ENCODE peak calls at places on chromosomes 2 and 18, in seven cellular contexts. O is dorsolateral prefrontal cortex, Z is RWPE1, L is epithelial cell of esophagus, Q is colonic mucosa, N is GM13977, X is foreskin fibroblast. I is an unnamed sample.
A peak's percentile ranks its signal among the peaks of the same experiment; 100 is the strongest.

GRCh38 chr2:105919191-105919811 is 174.6 kb downstream of the NCK2 start:
- DNase-seq in Z (peak; percentile 37), L (peak; percentile 61), O (peak; percentile 77), Q (peak; percentile 43), X (no peak), N (no peak), I (no peak)

GRCh38 chr2:237452846-237453245 is 34.2 kb upstream of the MLPH start:
- DNase-seq in X (peak; percentile 84), Q (no peak), Z (no peak), L (peak; percentile 37), O (no peak), N (no peak), I (no peak)

GRCh38 chr2:11683486-11683885 is 13.5 kb upstream of the NTSR2 start:
- DNase-seq in X (no peak), Q (no peak), Z (no peak), N (no peak), O (peak; percentile 18), L (no peak), I (no peak)

GRCh38 chr18:8283901-8284585 is 325.2 kb upstream of the RAB12 start:
- DNase-seq in Z (no peak), O (no peak), X (peak; percentile 73), Q (no peak), L (no peak), N (no peak), I (no peak)

GRCh38 chr2:187165936-187166335 is 282.1 kb downstream of the CALCRL start:
- DNase-seq in L (no peak), N (no peak), Q (no peak), O (no peak), Z (no peak), X (no peak), I (no peak)

GRCh38 chr2:135096665-135097446 is 44.8 kb downstream of the RAB3GAP1 start:
- DNase-seq in O (no peak), Q (no peak), L (peak; percentile 22), Z (no peak), X (no peak), N (no peak), I (no peak)

GRCh38 chr2:16617282-16618266 is 48.1 kb downstream of the CYRIA start:
- DNase-seq in L (peak; percentile 77), Q (no peak), Z (peak; percentile 26), N (no peak), O (no peak), X (no peak), I (no peak)

GRCh38 chr2:75375646-75376582 is 176.6 kb upstream of the TACR1 start:
- DNase-seq in Z (peak; percentile 17), Q (no peak), X (peak; percentile 59), L (peak; percentile 13), O (no peak), N (no peak), I (no peak)

GRCh38 chr2:182672471-182673165 is 43.4 kb upstream of the DNAJC10 start:
- DNase-seq in N (no peak), Z (peak; percentile 22), O (no peak), Q (no peak), X (peak; percentile 17), L (peak; percentile 69), I (no peak)

GRCh38 chr2:65344182-65344581 is 88.2 kb downstream of the SPRED2 start:
- DNase-seq in Z (no peak), Q (no peak), N (no peak), O (no peak), L (no peak), X (no peak), I (no peak)

GRCh38 chr2:674319-674985 is 2.8 kb downstream of the TMEM18 start:
- DNase-seq in O (no peak), L (no peak), Q (no peak), N (no peak), X (no peak), Z (no peak), I (no peak)

GRCh38 chr18:58893388-58894099 is 28.9 kb downstream of the ZNF532 start:
- DNase-seq in X (peak; percentile 44), N (no peak), Z (no peak), Q (no peak), L (peak; percentile 22), O (no peak), I (peak; percentile 26)

GRCh38 chr2:187117483-187117882 is 268.5 kb upstream of the ZSWIM2 start:
- DNase-seq in N (no peak), L (no peak), X (peak; percentile 1), Q (no peak), O (no peak), Z (no peak), I (no peak)

GRCh38 chr2:237097911-237098702 is 12.4 kb downstream of the COPS8 start:
- DNase-seq in O (no peak), L (peak; percentile 99), N (no peak), Q (no peak), X (peak; percentile 96), Z (peak; percentile 94), I (no peak)

GRCh38 chr2:23283653-23284052 is 101.3 kb upstream of the KLHL29 start:
- DNase-seq in Q (no peak), X (peak; percentile 50), L (peak; percentile 55), N (no peak), Z (peak; percentile 22), O (no peak), I (no peak)

GRCh38 chr2:73983322-73984202 is 1.1 kb upstream of the TET3 start:
- DNase-seq in O (peak; percentile 45), Q (peak; percentile 98), Z (peak; percentile 89), L (peak; percentile 100), N (peak; percentile 52), X (no peak), I (peak; percentile 49)

GRCh38 chr2:169715379-169716228 is 18.0 kb upstream of the KLHL23 start:
- DNase-seq in O (no peak), N (no peak), L (no peak), X (peak; percentile 57), Z (no peak), Q (peak; percentile 82), I (no peak)

DNA sequence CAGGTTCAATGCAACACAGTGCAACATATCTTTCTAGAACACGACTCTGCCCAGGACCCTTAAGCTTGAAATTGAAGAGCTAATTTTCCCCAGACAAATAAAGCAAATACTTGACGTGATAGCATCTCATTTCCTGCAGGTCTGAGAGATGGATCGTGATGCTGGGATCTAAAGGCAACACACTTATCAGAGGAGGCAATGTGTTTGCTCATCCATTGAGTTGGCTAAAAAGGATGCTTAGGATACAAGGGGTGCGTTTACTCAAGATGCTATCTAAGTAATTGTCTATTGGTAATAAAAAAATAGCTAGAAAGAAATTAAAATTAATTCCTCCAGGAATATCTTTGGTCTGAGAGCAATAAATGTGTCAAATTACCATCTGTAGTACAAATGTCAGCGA is 129.0 kb downstream of the SOCS6 start:
- DNase-seq in Z (no peak), Q (no peak), O (no peak), N (no peak), X (no peak), L (no peak), I (no peak)
- TF ChIP-seq CTCF in Z (no peak), Q (no peak), O (no peak), N (no peak), X (no peak), L (no peak), I (no peak)

GRCh38 chr2:47510745-47511144 is 107.8 kb downstream of the MSH2 start:
- DNase-seq in N (no peak), O (no peak), L (no peak), Z (no peak), Q (no peak), X (no peak), I (no peak)
- TF ChIP-seq CTCF in N (no peak), O (peak; percentile 13), L (no peak), Z (no peak), Q (no peak), X (no peak), I (no peak)

DNA sequence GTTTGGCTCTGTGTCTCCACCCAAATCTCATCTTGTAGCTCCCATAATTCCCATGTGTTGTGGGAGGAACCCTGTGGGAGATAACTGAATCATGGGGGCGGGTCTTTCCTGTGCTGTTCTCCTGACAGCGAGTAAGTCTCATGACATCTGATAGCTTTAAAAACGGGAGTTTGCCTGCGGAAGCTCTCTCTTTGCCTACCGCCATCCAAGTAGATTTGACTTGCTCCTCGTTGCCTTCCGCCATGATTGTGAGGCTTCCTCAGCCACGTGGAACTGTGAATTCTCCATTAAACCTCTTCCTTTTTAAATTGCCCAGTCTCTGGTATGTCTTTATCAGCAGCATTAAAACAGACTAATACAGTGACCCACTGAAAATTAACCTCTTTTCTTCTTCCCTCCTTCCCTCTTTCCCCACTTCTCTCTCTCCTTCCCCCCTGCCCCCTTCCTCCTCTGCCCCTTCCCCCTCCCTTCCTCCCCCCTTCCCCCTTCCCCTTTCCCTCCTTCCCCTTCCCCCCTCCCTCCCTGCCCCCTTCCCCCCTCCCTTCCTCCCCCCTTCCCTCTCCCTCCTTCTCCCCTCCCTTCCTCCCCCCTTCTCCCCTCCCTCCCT is 818.8 kb downstream of the SLC4A3 start:
- DNase-seq in O (no peak), X (no peak), N (no peak), Q (no peak), Z (no peak), L (no peak), I (no peak)
- TF ChIP-seq CTCF in O (no peak), X (no peak), N (no peak), Q (no peak), Z (no peak), L (no peak), I (no peak)

GRCh38 chr18:67217551-67218166 is 298.9 kb downstream of the DSEL start:
- DNase-seq in O (no peak), X (peak; percentile 79), Q (peak; percentile 46), L (peak; percentile 77), N (peak; percentile 47), Z (peak; percentile 25), I (peak; percentile 72)
- TF ChIP-seq CTCF in O (peak; percentile 90), X (peak; percentile 45), Q (peak; percentile 83), L (peak; percentile 74), N (peak; percentile 71), Z (peak; percentile 62), I (peak; percentile 85)